ENCODE peak calls at places on chromosomes 12 and 14, in four cellular contexts. L, Q, J and O are unnamed samples.

GRCh38 chr14:23153891-23154796 is 29.3 kb downstream of the SLC7A8 start:
- DNase-seq in Q (peak; percentile 94), L (peak; percentile 65), J (peak; percentile 96), O (no peak)

GRCh38 chr14:49893309-49894213 is 679 bp downstream of the ARF6 start:
- DNase-seq in Q (peak; percentile 62), J (peak; percentile 72), L (no peak), O (peak; percentile 53)

GRCh38 chr12:113251404-113252070 is 30.3 kb downstream of the TPCN1 start:
- DNase-seq in Q (no peak), J (no peak), L (no peak), O (no peak)

GRCh38 chr14:103105580-103106168 is 11.1 kb downstream of the EXOC3L4 start:
- DNase-seq in J (no peak), L (no peak), Q (no peak), O (no peak)

GRCh38 chr14:100472094-100472455 is 115.1 kb downstream of the BEGAIN start:
- DNase-seq in L (no peak), Q (no peak), J (no peak), O (no peak)

GRCh38 chr14:98701377-98701776 is 570.6 kb downstream of the BCL11B start:
- DNase-seq in Q (no peak), L (no peak), J (no peak), O (no peak)

GRCh38 chr14:88870777-88871176 is 46.3 kb downstream of the TTC8 start:
- DNase-seq in L (no peak), Q (no peak), J (no peak), O (no peak)

GRCh38 chr12:91182664-91183455 is at the start of gene DCN:
- DNase-seq in J (no peak), L (no peak), Q (no peak), O (no peak)

GRCh38 chr14:32588448-32589320 is 259.6 kb downstream of the AKAP6 start:
- DNase-seq in L (no peak), Q (no peak), J (peak; percentile 20), O (no peak)

GRCh38 chr12:1282670-1283361 is 291.8 kb downstream of the ERC1 start:
- DNase-seq in Q (peak; percentile 50), J (no peak), L (no peak), O (no peak)

GRCh38 chr12:1384910-1385309 is 209.5 kb downstream of the FBXL14 start:
- DNase-seq in Q (no peak), J (no peak), L (no peak), O (no peak)

GRCh38 chr12:25518512-25518911 is 34.6 kb downstream of the LMNTD1 start:
- DNase-seq in Q (no peak), J (no peak), L (no peak), O (no peak)

GRCh38 chr12:41008472-41008871 is 179.6 kb upstream of the PDZRN4 start:
- DNase-seq in L (no peak), Q (no peak), J (no peak), O (no peak)

GRCh38 chr12:117090816-117091711 is 8.2 kb downstream of the TESC start:
- DNase-seq in J (no peak), Q (no peak), L (no peak), O (no peak)

GRCh38 chr14:100677152-100677924 is 49.4 kb upstream of the DLK1 start:
- DNase-seq in L (no peak), Q (no peak), J (no peak), O (no peak)

GRCh38 chr14:100741956-100742355 is 15.3 kb downstream of the DLK1 start:
- DNase-seq in Q (no peak), L (no peak), J (no peak), O (no peak)

GRCh38 chr12:106098691-106099200 is 40.0 kb downstream of the NUAK1 start:
- DNase-seq in L (no peak), Q (no peak), J (no peak), O (no peak)

GRCh38 chr12:7017870-7018349 is 366 bp downstream of the LPCAT3 start:
- DNase-seq in Q (no peak), L (no peak), J (peak; percentile 67), O (peak; percentile 32)

GRCh38 chr12:100721193-100721592 is 73.4 kb upstream of the ANO4 start:
- DNase-seq in L (no peak), J (no peak), Q (no peak), O (no peak)

GRCh38 chr12:128644664-128645296 is 179.0 kb downstream of the SLC15A4 start:
- DNase-seq in L (no peak), Q (no peak), J (peak; percentile 59), O (no peak)

GRCh38 chr12:3010214-3010930 is 51.2 kb downstream of the TEAD4 start:
- DNase-seq in J (no peak), L (no peak), Q (no peak), O (no peak)

GRCh38 chr12:44875954-44876553 is at the start of gene NELL2:
- DNase-seq in L (peak; percentile 69), J (peak; percentile 72), Q (no peak), O (peak; percentile 76)

GRCh38 chr12:128813392-128813791 is 10.4 kb downstream of the SLC15A4 start:
- DNase-seq in J (no peak), L (no peak), Q (no peak), O (no peak)

GRCh38 chr12:6333566-6333965 is 8.3 kb downstream of the TNFRSF1A start:
- DNase-seq in J (no peak), Q (no peak), L (no peak), O (peak; percentile 84)

GRCh38 chr12:31369712-31370521 is 44.0 kb upstream of the SINHCAF start:
- DNase-seq in L (no peak), J (no peak), Q (no peak), O (no peak)

GRCh38 chr12:69534389-69534822 is 50.9 kb upstream of the CCT2 start:
- DNase-seq in J (no peak), Q (peak; percentile 57), L (peak; percentile 51), O (no peak)

GRCh38 chr12:113259499-113259953 is 38.3 kb downstream of the TPCN1 start:
- DNase-seq in L (peak; percentile 78), J (no peak), Q (peak; percentile 66), O (no peak)

GRCh38 chr14:29311983-29312382 is 545.4 kb downstream of the FOXG1 start:
- DNase-seq in L (no peak), Q (no peak), J (no peak), O (no peak)

GRCh38 chr12:102120886-102121285 is 903 bp downstream of the PARPBP start:
- DNase-seq in J (peak; percentile 21), Q (no peak), L (no peak), O (no peak)

GRCh38 chr12:96989916-96990315 is 82.9 kb downstream of the NEDD1 start:
- DNase-seq in J (peak; percentile 30), L (no peak), Q (no peak), O (no peak)

GRCh38 chr14:23438130-23438893 is 2.9 kb upstream of the MYH7 start:
- DNase-seq in J (peak; percentile 20), Q (peak; percentile 45), L (no peak), O (no peak)

GRCh38 chr14:68016243-68016914 is 196.8 kb downstream of the RAD51B start:
- DNase-seq in Q (no peak), J (no peak), L (no peak), O (no peak)

GRCh38 chr12:70982286-70982685 is 61.7 kb upstream of the PTPRR start:
- DNase-seq in J (no peak), Q (no peak), L (no peak), O (no peak)

GRCh38 chr14:104592292-104592672 is 12.3 kb downstream of the TMEM179 start:
- DNase-seq in J (no peak), L (no peak), Q (no peak), O (no peak)

GRCh38 chr12:48995061-48995879 is 3.9 kb downstream of the DDN start:
- DNase-seq in Q (peak; percentile 84), J (peak; percentile 88), L (peak; percentile 85), O (peak; percentile 100)